ENCODE peak calls at places on chromosome 9, in four cellular contexts. One of them, this sample, is unnamed.

GRCh38 chr9:69759478-69760277 is at the start of gene PTAR1:
- DNase-seq in cardiac fibroblast: peak; percentile 90
- DNase-seq in ovary: peak; percentile 89
- DNase-seq in body of pancreas: peak; percentile 91
- DNase-seq in this sample: peak; percentile 37

GRCh38 chr9:95483431-95483830 is 33.3 kb downstream of the PTCH1 start:
- DNase-seq in cardiac fibroblast: no peak
- DNase-seq in ovary: no peak
- DNase-seq in body of pancreas: no peak
- DNase-seq in this sample: no peak

GRCh38 chr9:136055715-136056545 is 39.2 kb downstream of the NACC2 start:
- DNase-seq in cardiac fibroblast: no peak
- DNase-seq in ovary: no peak
- DNase-seq in body of pancreas: no peak
- DNase-seq in this sample: no peak

GRCh38 chr9:127568971-127569818 is 42.9 kb upstream of the STXBP1 start:
- DNase-seq in cardiac fibroblast: peak; percentile 76
- DNase-seq in ovary: peak; percentile 82
- DNase-seq in body of pancreas: peak; percentile 85
- DNase-seq in this sample: peak; percentile 80

GRCh38 chr9:117178596-117179111 is 236.2 kb downstream of the ASTN2 start:
- DNase-seq in cardiac fibroblast: no peak
- DNase-seq in ovary: no peak
- DNase-seq in body of pancreas: no peak
- DNase-seq in this sample: no peak

GRCh38 chr9:128124873-128125574 is 2.5 kb downstream of the PTGES2 start:
- DNase-seq in cardiac fibroblast: peak; percentile 66
- DNase-seq in ovary: peak; percentile 66
- DNase-seq in body of pancreas: peak; percentile 64
- DNase-seq in this sample: no peak

GRCh38 chr9:96423985-96424336 is 5.8 kb upstream of the ZNF367 start:
- DNase-seq in cardiac fibroblast: no peak
- DNase-seq in ovary: no peak
- DNase-seq in body of pancreas: no peak
- DNase-seq in this sample: no peak

GRCh38 chr9:107269681-107270080 is 13.4 kb upstream of the RAD23B start:
- DNase-seq in cardiac fibroblast: peak; percentile 53
- DNase-seq in ovary: no peak
- DNase-seq in body of pancreas: no peak
- DNase-seq in this sample: no peak

GRCh38 chr9:34954225-34954624 is 3.9 kb upstream of the PHF24 start:
- DNase-seq in cardiac fibroblast: no peak
- DNase-seq in ovary: no peak
- DNase-seq in body of pancreas: no peak
- DNase-seq in this sample: no peak

GRCh38 chr9:95070549-95071021 is 246.9 kb downstream of the FANCC start:
- DNase-seq in cardiac fibroblast: no peak
- DNase-seq in ovary: no peak
- DNase-seq in body of pancreas: no peak
- DNase-seq in this sample: no peak

GRCh38 chr9:117644133-117644532 is 60.1 kb upstream of the TLR4 start:
- DNase-seq in cardiac fibroblast: no peak
- DNase-seq in ovary: no peak
- DNase-seq in body of pancreas: no peak
- DNase-seq in this sample: no peak

GRCh38 chr9:1018121-1018520 is 32.0 kb upstream of the DMRT2 start:
- DNase-seq in cardiac fibroblast: peak; percentile 9
- DNase-seq in ovary: no peak
- DNase-seq in body of pancreas: no peak
- DNase-seq in this sample: no peak

GRCh38 chr9:125961037-125961436 is 213.9 kb downstream of the PBX3 start:
- DNase-seq in cardiac fibroblast: no peak
- DNase-seq in ovary: no peak
- DNase-seq in body of pancreas: no peak
- DNase-seq in this sample: no peak

GRCh38 chr9:36840895-36841536 is 193.1 kb downstream of the PAX5 start:
- DNase-seq in cardiac fibroblast: no peak
- DNase-seq in ovary: no peak
- DNase-seq in body of pancreas: no peak
- DNase-seq in this sample: no peak

GRCh38 chr9:125524522-125524921 is 182.5 kb downstream of the MAPKAP1 start:
- DNase-seq in cardiac fibroblast: peak; percentile 35
- DNase-seq in ovary: no peak
- DNase-seq in body of pancreas: no peak
- DNase-seq in this sample: no peak

GRCh38 chr9:6829027-6829426 is 71.3 kb downstream of the KDM4C start:
- DNase-seq in cardiac fibroblast: peak; percentile 29
- DNase-seq in ovary: no peak
- DNase-seq in body of pancreas: no peak
- DNase-seq in this sample: no peak

GRCh38 chr9:12818431-12819000 is 43.7 kb downstream of the LURAP1L start:
- DNase-seq in cardiac fibroblast: peak; percentile 45
- DNase-seq in ovary: no peak
- DNase-seq in body of pancreas: no peak
- DNase-seq in this sample: no peak

GRCh38 chr9:129309041-129309430 is 131.0 kb upstream of the IER5L start:
- DNase-seq in cardiac fibroblast: no peak
- DNase-seq in ovary: no peak
- DNase-seq in body of pancreas: no peak
- DNase-seq in this sample: no peak

GRCh38 chr9:20728493-20729220 is 44.6 kb downstream of the FOCAD start:
- DNase-seq in cardiac fibroblast: peak; percentile 68
- DNase-seq in ovary: no peak
- DNase-seq in body of pancreas: no peak
- DNase-seq in this sample: no peak

GRCh38 chr9:3647652-3648051 is 121.9 kb upstream of the RFX3 start:
- DNase-seq in cardiac fibroblast: no peak
- DNase-seq in ovary: no peak
- DNase-seq in body of pancreas: no peak
- DNase-seq in this sample: no peak

GRCh38 chr9:88308831-88309230 is 79.4 kb upstream of the SPIN1 start:
- DNase-seq in cardiac fibroblast: no peak
- DNase-seq in ovary: no peak
- DNase-seq in body of pancreas: no peak
- DNase-seq in this sample: no peak

GRCh38 chr9:121474225-121474947 is 25.3 kb downstream of the GGTA1 start:
- DNase-seq in cardiac fibroblast: no peak
- DNase-seq in ovary: no peak
- DNase-seq in body of pancreas: no peak
- DNase-seq in this sample: no peak

GRCh38 chr9:125428060-125428481 is 166.4 kb downstream of the GAPVD1 start:
- DNase-seq in cardiac fibroblast: no peak
- DNase-seq in ovary: no peak
- DNase-seq in body of pancreas: no peak
- DNase-seq in this sample: no peak

GRCh38 chr9:124810513-124811355 is 33.8 kb downstream of the OLFML2A start:
- DNase-seq in cardiac fibroblast: peak; percentile 80
- DNase-seq in ovary: no peak
- DNase-seq in body of pancreas: no peak
- DNase-seq in this sample: no peak

GRCh38 chr9:114958021-114958846 is 27.8 kb upstream of the TNFSF8 start:
- DNase-seq in cardiac fibroblast: peak; percentile 51
- DNase-seq in ovary: no peak
- DNase-seq in body of pancreas: no peak
- DNase-seq in this sample: no peak

GRCh38 chr9:124771867-124772621 is 933 bp upstream of the NR6A1 start:
- DNase-seq in cardiac fibroblast: peak; percentile 72
- DNase-seq in ovary: peak; percentile 64
- DNase-seq in body of pancreas: peak; percentile 81
- DNase-seq in this sample: no peak

GRCh38 chr9:14440062-14440461 is 126.1 kb upstream of the NFIB start:
- DNase-seq in cardiac fibroblast: no peak
- DNase-seq in ovary: no peak
- DNase-seq in body of pancreas: no peak
- DNase-seq in this sample: no peak

GRCh38 chr9:14438232-14438966 is 124.5 kb upstream of the NFIB start:
- DNase-seq in cardiac fibroblast: no peak
- DNase-seq in ovary: no peak
- DNase-seq in body of pancreas: no peak
- DNase-seq in this sample: no peak

GRCh38 chr9:14439555-14439954 is 125.6 kb upstream of the NFIB start:
- DNase-seq in cardiac fibroblast: no peak
- DNase-seq in ovary: no peak
- DNase-seq in body of pancreas: no peak
- DNase-seq in this sample: no peak

GRCh38 chr9:14445946-14446345 is 132.0 kb upstream of the NFIB start:
- DNase-seq in cardiac fibroblast: no peak
- DNase-seq in ovary: no peak
- DNase-seq in body of pancreas: no peak
- DNase-seq in this sample: no peak

GRCh38 chr9:14441976-14442651 is 128.2 kb upstream of the NFIB start:
- DNase-seq in cardiac fibroblast: peak; percentile 34
- DNase-seq in ovary: no peak
- DNase-seq in body of pancreas: no peak
- DNase-seq in this sample: no peak
- TF ChIP-seq CTCF in cardiac fibroblast: peak; percentile 42
- TF ChIP-seq CTCF in ovary: no peak
- TF ChIP-seq CTCF in body of pancreas: peak; percentile 4
- TF ChIP-seq CTCF in this sample: peak; percentile 39

DNA sequence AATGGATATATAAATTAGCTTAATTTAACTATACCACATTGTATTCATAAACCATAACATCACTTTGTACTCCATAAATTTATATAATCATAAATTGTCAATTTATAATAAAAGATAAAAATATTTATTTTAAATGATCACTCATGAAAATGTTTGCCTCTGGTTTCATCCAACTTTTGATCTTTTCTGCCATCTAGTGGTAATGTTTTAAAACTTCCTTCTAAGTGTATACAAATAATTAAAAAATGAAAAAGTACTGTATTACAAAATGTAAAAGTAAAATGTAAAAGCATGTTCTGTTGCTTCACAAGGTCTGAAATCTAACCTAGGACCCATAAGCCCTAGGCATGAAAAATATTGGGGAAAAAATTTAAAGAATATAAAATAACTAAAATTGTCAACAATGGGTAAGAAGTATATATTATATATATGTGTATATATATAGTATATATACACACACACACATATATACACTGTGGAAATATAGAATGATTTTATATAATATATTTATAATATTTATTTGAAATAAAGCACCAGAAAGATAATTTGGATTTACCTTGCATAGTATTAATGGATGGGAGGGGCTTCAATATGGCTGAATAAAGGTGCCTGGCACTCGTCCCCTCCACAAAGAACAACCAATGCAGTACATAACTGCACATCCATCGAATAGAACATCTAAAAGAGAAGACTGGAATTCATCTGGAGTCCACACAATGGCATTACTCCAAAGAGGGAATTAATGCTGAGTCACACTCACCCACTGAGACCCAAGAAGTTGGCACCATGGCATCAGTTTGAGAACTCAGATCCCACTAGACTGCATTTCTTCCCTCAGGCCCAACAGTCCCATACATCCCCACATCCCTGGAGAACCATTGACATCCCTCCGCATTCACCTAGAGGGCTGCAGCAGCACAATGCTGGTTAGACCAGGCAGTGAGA is 32.5 kb downstream of the ANXA1 start:
- DNase-seq in cardiac fibroblast: peak; percentile 75
- DNase-seq in ovary: no peak
- DNase-seq in body of pancreas: no peak
- DNase-seq in this sample: no peak
- TF ChIP-seq CTCF in cardiac fibroblast: peak; percentile 23
- TF ChIP-seq CTCF in ovary: no peak
- TF ChIP-seq CTCF in body of pancreas: peak; percentile 66
- TF ChIP-seq CTCF in this sample: peak; percentile 53

GRCh38 chr9:101354143-101354764 is 30.6 kb downstream of the BAAT start:
- DNase-seq in cardiac fibroblast: no peak
- DNase-seq in ovary: no peak
- DNase-seq in body of pancreas: no peak
- DNase-seq in this sample: no peak

GRCh38 chr9:101352892-101353462 is 31.8 kb downstream of the BAAT start:
- DNase-seq in cardiac fibroblast: no peak
- DNase-seq in ovary: no peak
- DNase-seq in body of pancreas: no peak
- DNase-seq in this sample: no peak

GRCh38 chr9:101353683-101354082 is 31.1 kb downstream of the BAAT start:
- DNase-seq in cardiac fibroblast: no peak
- DNase-seq in ovary: no peak
- DNase-seq in body of pancreas: no peak
- DNase-seq in this sample: no peak

GRCh38 chr9:101354765-101355708 is 29.8 kb downstream of the BAAT start:
- DNase-seq in cardiac fibroblast: no peak
- DNase-seq in ovary: no peak
- DNase-seq in body of pancreas: no peak
- DNase-seq in this sample: no peak

GRCh38 chr9:101350285-101350684 is 34.5 kb downstream of the BAAT start:
- DNase-seq in cardiac fibroblast: no peak
- DNase-seq in ovary: no peak
- DNase-seq in body of pancreas: no peak
- DNase-seq in this sample: no peak
- TF ChIP-seq CTCF in cardiac fibroblast: no peak
- TF ChIP-seq CTCF in ovary: no peak
- TF ChIP-seq CTCF in body of pancreas: no peak
- TF ChIP-seq CTCF in this sample: no peak

GRCh38 chr9:109791003-109791677 is 11.1 kb downstream of the PALM2AKAP2 start:
- DNase-seq in cardiac fibroblast: no peak
- DNase-seq in ovary: no peak
- DNase-seq in body of pancreas: no peak
- DNase-seq in this sample: no peak

GRCh38 chr9:109791747-109792146 is 11.7 kb downstream of the PALM2AKAP2 start:
- DNase-seq in cardiac fibroblast: no peak
- DNase-seq in ovary: no peak
- DNase-seq in body of pancreas: no peak
- DNase-seq in this sample: no peak

GRCh38 chr9:109793196-109793595 is 13.2 kb downstream of the PALM2AKAP2 start:
- DNase-seq in cardiac fibroblast: peak; percentile 86
- DNase-seq in ovary: no peak
- DNase-seq in body of pancreas: no peak
- DNase-seq in this sample: no peak

GRCh38 chr9:109789582-109790360 is 9.8 kb downstream of the PALM2AKAP2 start:
- DNase-seq in cardiac fibroblast: no peak
- DNase-seq in ovary: no peak
- DNase-seq in body of pancreas: no peak
- DNase-seq in this sample: no peak

GRCh38 chr9:109787735-109788134 is 7.7 kb downstream of the PALM2AKAP2 start:
- DNase-seq in cardiac fibroblast: no peak
- DNase-seq in ovary: no peak
- DNase-seq in body of pancreas: no peak
- DNase-seq in this sample: no peak
- TF ChIP-seq CTCF in cardiac fibroblast: no peak
- TF ChIP-seq CTCF in ovary: no peak
- TF ChIP-seq CTCF in body of pancreas: no peak
- TF ChIP-seq CTCF in this sample: no peak

GRCh38 chr9:5263568-5264218 is 32.5 kb downstream of the INSL4 start:
- DNase-seq in cardiac fibroblast: peak; percentile 24
- DNase-seq in ovary: no peak
- DNase-seq in body of pancreas: peak; percentile 21
- DNase-seq in this sample: no peak
- TF ChIP-seq CTCF in cardiac fibroblast: peak; percentile 17
- TF ChIP-seq CTCF in ovary: no peak
- TF ChIP-seq CTCF in body of pancreas: peak; percentile 25
- TF ChIP-seq CTCF in this sample: peak; percentile 9